ENCODE peak calls at places on chromosomes 12 and 14, in five cellular contexts. C is EL; T is left colon; H is stimulated activated CD8-positive, alpha-beta memory T cell treated with anti-CD3 and anti-CD28 coated beads, Interleukin-2, amount 100 ng/mL, for 48 hours; A is effector CD4-positive, alpha-beta T cell. X is an unnamed sample.

GRCh38 chr12:88339966-88340365 is 197.9 kb downstream of the TMTC3 start:
- DNase-seq in C (peak), T (no peak), H (no peak), A (no peak), X (peak)

GRCh38 chr14:90454041-90455000 is 57.5 kb downstream of the CALM1 start:
- DNase-seq in C (peak), T (peak), H (no peak), A (no peak), X (peak)

GRCh38 chr14:59464651-59465569 is at the start of gene GPR135:
- DNase-seq in C (peak), T (peak), H (peak), A (peak), X (peak)

GRCh38 chr12:15372313-15372712 is 50.0 kb downstream of the PTPRO start:
- DNase-seq in C (no peak), T (no peak), H (no peak), A (no peak), X (no peak)

GRCh38 chr14:61337893-61338292 is 16.5 kb downstream of the PRKCH start:
- DNase-seq in C (no peak), T (no peak), H (no peak), A (peak), X (no peak)

GRCh38 chr12:108495054-108495453 is 20.0 kb upstream of the FICD start:
- DNase-seq in C (peak), T (no peak), H (peak), A (no peak), X (peak)

GRCh38 chr12:105357162-105357691 is 26.7 kb downstream of the C12orf75 start:
- DNase-seq in C (peak), T (no peak), H (no peak), A (no peak), X (peak)

GRCh38 chr12:51961834-51962233 is 10.3 kb downstream of the ACVR1B start:
- DNase-seq in C (no peak), T (peak), H (no peak), A (no peak), X (no peak)

GRCh38 chr14:41785696-41786095 is 179.0 kb downstream of the LRFN5 start:
- DNase-seq in C (no peak), T (no peak), H (no peak), A (no peak), X (no peak)